ENCODE peak calls at places on chromosomes 11 and 22, in nine cellular contexts. E is cardiac muscle cell; I is colonic mucosa; K is activated CD8-positive, alpha-beta T cell treated with anti-CD3 and anti-CD28 coated beads for 36 hours; O is right atrium auricular region; R is B cell; G is lung; X is foreskin fibroblast; A is endothelial cell. H is an unnamed sample.
A peak's percentile ranks its signal among the peaks of the same experiment; 100 is the strongest.

GRCh38 chr22:30205281-30206115 is 41.1 kb downstream of the LIF start:
- DNase-seq in I (no peak), A (no peak), O (peak; percentile 92), E (no peak), G (no peak), R (no peak), K (no peak), X (peak; percentile 98), H (peak; percentile 81)

GRCh38 chr22:22704156-22704946 is 59.9 kb downstream of the GGTLC2 start:
- DNase-seq in X (no peak), R (no peak), K (no peak), I (no peak), G (no peak), A (no peak), E (no peak), O (no peak), H (no peak)

GRCh38 chr11:10407055-10407454 is 48.0 kb upstream of the AMPD3 start:
- DNase-seq in X (peak; percentile 80), R (no peak), G (no peak), O (peak; percentile 40), K (no peak), A (no peak), E (no peak), I (no peak), H (no peak)

GRCh38 chr11:111730871-111731591 is 35.2 kb downstream of the PPP2R1B start:
- DNase-seq in X (no peak), E (no peak), I (peak; percentile 50), G (no peak), R (no peak), O (no peak), A (no peak), K (no peak), H (no peak)

GRCh38 chr22:30943368-30943767 is 25.2 kb downstream of the MORC2 start:
- DNase-seq in G (no peak), E (no peak), O (no peak), I (no peak), X (no peak), R (no peak), K (peak; percentile 68), A (no peak), H (no peak)

GRCh38 chr11:444397-445144 is 2.8 kb upstream of the ANO9 start:
- DNase-seq in R (no peak), G (peak; percentile 71), O (no peak), I (peak; percentile 79), E (no peak), X (no peak), K (no peak), A (no peak), H (no peak)

GRCh38 chr11:61603667-61604066 is 22.8 kb upstream of the SYT7 start:
- DNase-seq in X (no peak), G (no peak), O (no peak), A (no peak), I (no peak), E (no peak), R (no peak), K (no peak), H (no peak)

GRCh38 chr11:15896026-15896425 is 460.3 kb downstream of the SOX6 start:
- DNase-seq in O (no peak), R (no peak), K (no peak), X (no peak), E (no peak), G (no peak), I (no peak), A (no peak), H (no peak)

GRCh38 chr11:134519788-134520187 is 107.7 kb upstream of the B3GAT1 start:
- DNase-seq in I (no peak), A (no peak), O (no peak), E (no peak), G (no peak), K (no peak), R (no peak), X (no peak), H (no peak)

GRCh38 chr11:134521001-134521400 is 109.0 kb upstream of the B3GAT1 start:
- DNase-seq in E (no peak), I (no peak), R (no peak), X (no peak), K (no peak), G (no peak), A (no peak), O (no peak), H (no peak)

GRCh38 chr11:134519390-134519750 is 107.3 kb upstream of the B3GAT1 start:
- DNase-seq in G (no peak), A (no peak), R (no peak), I (no peak), E (no peak), O (no peak), X (no peak), K (no peak), H (no peak)

GRCh38 chr11:134522782-134523570 is 110.9 kb upstream of the B3GAT1 start:
- DNase-seq in I (no peak), A (no peak), X (no peak), O (no peak), K (no peak), R (no peak), G (no peak), E (no peak), H (no peak)

GRCh38 chr11:134521452-134522289 is 109.6 kb upstream of the B3GAT1 start:
- DNase-seq in A (no peak), K (no peak), O (no peak), E (no peak), X (no peak), R (no peak), G (no peak), I (no peak), H (no peak)
- TF ChIP-seq CTCF in A (no peak), K (no peak), O (no peak), E (no peak), X (no peak), R (no peak), G (no peak), I (no peak), H (no peak)

GRCh38 chr11:119055901-119056300 is 1.1 kb downstream of the HYOU1 start:
- DNase-seq in A (no peak), O (no peak), X (no peak), E (no peak), R (no peak), K (peak; percentile 30), I (no peak), G (no peak), H (no peak)
- TF ChIP-seq CTCF in A (no peak), O (no peak), X (peak; percentile 22), E (no peak), R (no peak), K (peak; percentile 33), I (no peak), G (no peak), H (peak; percentile 29)

GRCh38 chr11:2299773-2300172 is 1.9 kb downstream of the C11orf21 start:
- DNase-seq in X (no peak), R (no peak), A (no peak), K (no peak), O (no peak), I (no peak), E (no peak), G (no peak), H (no peak)

GRCh38 chr11:2298131-2298794 is 3.5 kb downstream of the C11orf21 start:
- DNase-seq in O (peak; percentile 52), G (peak; percentile 20), E (no peak), K (no peak), I (peak; percentile 14), X (no peak), A (peak; percentile 3), R (no peak), H (no peak)

GRCh38 chr11:2300290-2300935 is 1.3 kb downstream of the C11orf21 start:
- DNase-seq in E (no peak), I (peak; percentile 20), X (no peak), A (no peak), K (peak; percentile 52), G (peak; percentile 28), O (peak; percentile 55), R (peak; percentile 70), H (no peak)

GRCh38 chr11:2297623-2298030 is 4.1 kb downstream of the C11orf21 start:
- DNase-seq in R (no peak), O (no peak), A (no peak), G (no peak), X (no peak), E (no peak), I (no peak), K (no peak), H (no peak)

DNA sequence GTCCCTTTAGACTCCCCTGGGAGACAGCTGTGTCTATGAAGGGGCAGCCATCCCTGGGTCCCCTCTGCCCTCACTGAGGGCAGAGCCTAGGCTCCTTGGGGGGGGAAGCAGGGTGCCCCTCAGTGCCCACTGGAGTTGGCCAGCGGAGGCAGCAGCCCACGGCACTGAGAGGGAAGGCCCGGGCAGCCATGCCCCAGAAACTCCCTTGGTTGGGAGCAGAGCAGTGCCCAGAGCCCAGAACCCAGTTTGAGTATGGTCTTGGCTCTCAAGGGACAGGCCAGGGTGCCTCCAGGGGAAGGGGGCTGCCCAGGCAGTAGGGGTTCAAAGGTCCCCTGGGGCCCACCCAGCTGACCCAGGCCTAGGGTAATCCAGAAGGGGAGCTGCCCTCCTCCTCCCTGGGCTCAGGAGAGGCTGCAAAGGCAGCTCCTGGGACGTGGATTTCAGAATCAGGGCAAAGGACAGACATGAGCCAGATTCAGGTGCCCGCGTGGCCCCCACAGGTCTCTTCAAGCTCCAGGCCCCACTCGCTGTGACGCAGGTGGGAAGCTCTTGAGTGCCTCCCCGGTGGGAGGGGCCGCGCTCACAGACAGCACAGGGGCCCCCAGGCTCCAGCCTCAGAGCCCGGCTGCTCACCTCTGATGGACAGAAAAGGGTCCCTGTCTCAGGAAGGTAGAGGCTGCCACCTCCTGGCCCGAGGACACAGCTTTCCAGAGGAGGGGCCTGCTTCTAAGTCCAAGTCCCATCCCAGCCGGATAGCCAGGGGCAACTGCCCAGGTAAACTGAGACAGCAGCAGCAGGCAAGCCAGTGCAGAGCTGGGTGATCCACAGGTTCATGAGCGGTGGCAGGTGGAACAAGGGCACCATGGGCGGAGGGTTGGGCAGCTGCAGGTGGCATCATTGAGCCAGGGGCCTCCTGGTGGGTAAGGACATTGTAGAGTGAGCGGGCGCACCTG is 2.6 kb downstream of the C11orf21 start:
- DNase-seq in A (peak; percentile 49), X (no peak), I (peak; percentile 38), R (no peak), O (peak; percentile 52), G (peak; percentile 29), K (peak; percentile 74), E (peak; percentile 71), H (no peak)
- TF ChIP-seq CTCF in A (no peak), X (no peak), I (peak; percentile 26), R (no peak), O (no peak), G (peak; percentile 28), K (peak; percentile 59), E (peak; percentile 24), H (peak; percentile 15)

DNA sequence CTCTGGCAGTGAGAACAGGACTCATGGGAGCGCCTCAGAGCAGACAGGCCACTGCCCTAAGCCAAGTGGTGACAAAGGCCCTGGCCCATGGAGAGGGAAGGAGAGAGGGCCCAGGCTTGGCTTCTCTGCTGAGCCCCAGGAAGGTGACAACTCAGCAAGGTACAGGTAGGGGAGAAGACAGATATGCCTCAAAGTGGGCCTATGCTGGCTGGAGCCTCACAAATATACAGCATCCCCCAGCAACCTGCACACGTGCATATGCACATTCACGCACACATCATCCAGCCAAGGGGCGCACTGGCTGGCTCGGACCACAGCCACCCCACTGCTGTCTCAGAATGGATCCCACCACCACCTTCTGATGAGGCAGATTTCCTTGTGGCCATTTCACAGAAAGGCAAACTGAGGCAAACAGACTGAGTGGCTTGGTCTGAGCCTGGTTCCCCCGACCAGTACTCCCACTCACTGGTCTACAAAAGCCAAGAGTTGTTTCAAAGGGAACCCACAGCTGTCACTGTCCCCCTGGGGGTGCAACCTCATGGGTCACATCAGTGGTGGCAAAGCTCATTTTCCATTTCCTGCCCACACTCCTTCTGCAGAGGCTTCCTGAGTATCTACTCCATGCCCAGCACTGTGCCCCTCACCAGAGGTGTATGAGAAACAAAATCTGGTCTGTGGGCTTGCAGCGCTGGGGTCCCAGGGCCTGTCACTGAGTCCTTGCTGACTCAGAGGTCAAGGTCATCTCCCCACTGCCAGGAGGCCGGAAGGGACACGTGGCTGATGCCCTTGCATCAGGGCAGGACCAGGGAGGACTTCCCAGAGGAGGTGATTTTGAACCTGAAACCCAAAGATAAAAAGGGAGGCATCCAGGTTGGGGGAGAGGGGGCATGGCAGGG is 67.3 kb upstream of the PRR5 start:
- DNase-seq in O (no peak), E (no peak), K (peak; percentile 36), I (no peak), A (no peak), X (no peak), G (no peak), R (no peak), H (no peak)
- TF ChIP-seq CTCF in O (no peak), E (no peak), K (no peak), I (no peak), A (no peak), X (no peak), G (no peak), R (no peak), H (no peak)

H was measured in HFF-Myc.